ENCODE peak calls at places on chromosomes 5 and 9, in eight cellular contexts. M is H1; E is PC-9; B is HFF-Myc; Q is fibroblast of lung; X is A549; D is choroid plexus epithelial cell; I is naive thymus-derived CD4-positive, alpha-beta T cell. R is an unnamed sample.

GRCh38 chr5:21391506-21391905 is 1403.5 kb upstream of the CDH18 start:
- DNase-seq in X (no peak), E (no peak), D (peak; percentile 58), B (no peak), Q (no peak), I (no peak), M (no peak), R (peak; percentile 4)

GRCh38 chr5:1668141-1668721 is 131.4 kb downstream of the MRPL36 start:
- DNase-seq in D (no peak), Q (no peak), E (no peak), I (no peak), X (no peak), M (no peak), B (no peak), R (no peak)

GRCh38 chr5:142386151-142387021 is 61.6 kb upstream of the SPRY4 start:
- DNase-seq in I (no peak), M (no peak), E (no peak), D (no peak), B (no peak), X (no peak), Q (no peak), R (no peak)

GRCh38 chr9:78167356-78167755 is 68.5 kb upstream of the CEP78 start:
- DNase-seq in Q (no peak), M (no peak), D (peak; percentile 40), E (peak; percentile 81), X (no peak), I (no peak), B (no peak), R (no peak)

GRCh38 chr9:94100152-94100879 is 16.1 kb downstream of the PTPDC1 start:
- DNase-seq in D (no peak), Q (no peak), M (no peak), I (no peak), E (no peak), X (no peak), B (no peak), R (no peak)

GRCh38 chr5:57210633-57211032 is 36.8 kb downstream of the GPBP1 start:
- DNase-seq in B (no peak), I (no peak), M (no peak), D (no peak), E (no peak), X (no peak), Q (no peak), R (no peak)

GRCh38 chr5:152144556-152144955 is 219.9 kb upstream of the GLRA1 start:
- DNase-seq in D (no peak), Q (no peak), M (no peak), I (no peak), E (no peak), B (no peak), X (no peak), R (no peak)

GRCh38 chr5:129506092-129506491 is 46.0 kb downstream of the ADAMTS19 start:
- DNase-seq in E (no peak), I (no peak), Q (peak; percentile 50), D (peak; percentile 1), M (no peak), X (no peak), B (peak; percentile 1), R (peak; percentile 19)

GRCh38 chr9:12740845-12741244 is 34.0 kb upstream of the LURAP1L start:
- DNase-seq in I (no peak), D (no peak), X (no peak), Q (no peak), B (no peak), E (no peak), M (no peak), R (no peak)

GRCh38 chr5:169063269-169063919 is 237.5 kb downstream of the SLIT3 start:
- DNase-seq in X (no peak), E (no peak), Q (no peak), I (no peak), D (no peak), M (no peak), B (no peak), R (no peak)

GRCh38 chr9:31103836-31104235 is 1280.6 kb upstream of the ACO1 start:
- DNase-seq in M (no peak), X (no peak), D (peak; percentile 90), I (no peak), Q (peak; percentile 14), E (no peak), B (no peak), R (peak; percentile 33)

GRCh38 chr5:100841358-100842076 is 61.6 kb downstream of the ST8SIA4 start:
- DNase-seq in M (no peak), B (no peak), E (peak; percentile 48), I (no peak), X (no peak), Q (no peak), D (peak; percentile 18), R (no peak)

GRCh38 chr9:128409998-128410397 is 10.7 kb upstream of the CERCAM start:
- DNase-seq in B (no peak), X (no peak), Q (peak; percentile 25), E (no peak), I (no peak), D (peak; percentile 60), M (no peak), R (no peak)

GRCh38 chr5:178113841-178114324 is 551 bp downstream of the N4BP3 start:
- DNase-seq in D (no peak), M (peak; percentile 79), B (no peak), Q (no peak), X (no peak), E (no peak), I (no peak), R (no peak)

GRCh38 chr9:136808781-136809158 is 1.0 kb downstream of the RABL6 start:
- DNase-seq in X (no peak), M (no peak), B (no peak), D (peak; percentile 61), E (no peak), Q (peak; percentile 48), I (no peak), R (no peak)
- H3K4me3 ChIP-seq in X (peak overlapping the region; percentile 88), M (peak overlapping the region; percentile 92), B (peak overlapping the region; percentile 53), D (peak overlapping the region; percentile 87), E (peak overlapping the region; percentile 96), Q (peak overlapping the region; percentile 82), I (peak overlapping the region; percentile 40), R (peak overlapping the region; percentile 86)

DNA sequence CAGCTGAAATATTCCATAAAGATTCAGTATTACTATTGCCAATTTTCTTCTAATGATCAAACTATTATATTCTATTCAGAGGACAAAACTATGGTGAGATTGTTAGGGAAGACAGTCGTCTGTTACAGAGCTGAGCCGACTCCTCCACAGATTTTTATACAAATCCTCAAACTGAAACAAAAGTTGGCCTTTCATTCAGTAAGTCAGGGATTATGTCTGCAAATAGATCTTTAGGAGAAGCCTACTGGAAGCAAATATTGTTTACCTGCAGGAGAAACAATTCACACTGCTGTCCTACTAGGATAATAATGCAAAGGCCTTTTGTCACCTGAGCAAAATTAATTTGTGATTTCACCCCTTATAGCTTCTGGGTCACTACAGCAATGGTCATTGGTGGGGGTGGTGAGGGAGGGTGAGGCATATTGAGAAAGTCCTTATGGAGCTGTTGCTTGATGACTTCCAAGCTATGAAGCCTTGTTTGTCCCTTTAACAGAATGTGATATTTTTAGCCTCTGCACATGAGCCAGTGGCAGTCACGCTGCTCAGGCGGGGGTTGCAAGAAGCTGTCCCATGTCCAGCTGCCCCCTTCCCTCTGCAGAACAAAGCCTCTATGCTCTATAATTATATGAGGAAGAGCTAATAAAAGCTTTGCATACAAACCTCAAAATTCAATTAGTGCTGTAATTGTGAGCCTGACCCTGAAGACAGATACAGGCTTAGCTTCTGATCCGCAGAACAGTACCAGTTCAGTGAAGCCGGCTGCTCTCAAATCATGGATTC is 200.5 kb upstream of the KLF9 start:
- DNase-seq in I (no peak), Q (no peak), X (no peak), B (no peak), D (no peak), E (no peak), M (no peak), R (no peak)
- H3K4me3 ChIP-seq in I (no peak overlapping the region), Q (no peak overlapping the region), X (no peak overlapping the region), B (no peak overlapping the region), D (no peak overlapping the region), E (no peak overlapping the region), M (no peak overlapping the region), R (no peak overlapping the region)

GRCh38 chr5:173327084-173327947 is 898 bp downstream of the STC2 start:
- DNase-seq in Q (peak; percentile 70), D (peak; percentile 61), E (no peak), B (no peak), M (no peak), I (no peak), X (peak; percentile 45), R (no peak)
- H3K4me3 ChIP-seq in Q (peak overlapping the region; percentile 73), D (peak overlapping the region; percentile 75), E (peak overlapping the region; percentile 72), B (peak overlapping the region; percentile 85), M (peak overlapping the region; percentile 91), I (no peak overlapping the region), X (peak overlapping the region; percentile 87), R (peak overlapping the region; percentile 63)

DNA sequence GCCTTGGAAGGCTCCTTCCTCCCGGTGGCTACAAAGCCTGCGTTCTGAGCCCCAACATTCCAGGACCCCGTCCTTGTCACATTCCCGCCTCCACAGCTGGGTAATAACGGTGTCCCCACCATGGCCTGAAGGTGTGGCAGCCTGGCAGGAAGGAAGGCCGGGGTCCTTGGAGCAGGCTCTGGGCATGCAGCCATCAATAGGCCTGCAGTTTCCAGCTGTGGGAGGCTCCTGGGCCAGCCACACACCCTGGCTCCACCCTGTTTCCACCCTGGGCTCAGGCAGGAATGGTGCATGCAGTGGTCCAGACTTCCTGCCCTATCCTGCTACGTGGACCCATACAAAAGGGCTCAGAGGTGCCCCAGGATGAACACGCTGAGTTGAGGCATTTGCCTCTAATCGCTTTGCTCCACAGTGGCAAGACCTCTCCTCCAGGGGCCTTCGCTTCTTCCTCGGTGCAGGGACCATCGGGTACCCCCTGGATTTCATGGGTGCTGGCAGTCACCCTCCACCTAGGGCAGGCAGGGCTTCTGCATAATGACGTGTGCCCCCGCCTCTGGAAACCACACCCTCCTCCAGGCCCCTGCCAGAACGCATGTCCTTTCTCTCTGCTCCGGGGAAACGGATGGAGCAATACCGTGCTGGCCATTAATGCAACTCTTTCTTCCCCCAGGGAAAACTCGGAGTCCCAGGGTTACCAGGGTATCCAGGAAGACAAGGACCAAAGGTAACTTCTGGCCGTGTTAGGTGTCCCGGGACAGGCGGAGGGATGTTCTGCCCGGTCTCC is 95.1 kb upstream of the FCN2 start:
- DNase-seq in D (peak; percentile 55), M (no peak), B (no peak), E (no peak), X (no peak), I (no peak), Q (peak; percentile 33), R (no peak)
- H3K4me3 ChIP-seq in D (no peak overlapping the region), M (no peak overlapping the region), B (no peak overlapping the region), E (no peak overlapping the region), X (no peak overlapping the region), I (no peak overlapping the region), Q (no peak overlapping the region), R (no peak overlapping the region)